ENCODE peak calls at places on chromosomes 7 and 10, in eight cellular contexts. L is uterus; A is activated gamma-delta T cell; U is stimulated activated CD8-positive, alpha-beta memory T cell treated with anti-CD3 and anti-CD28 coated beads, Interleukin-2, amount 100 ng/mL, for 48 hours; K is activated T-helper 1 cell treated with anti-CD3 and anti-CD28 coated beads, Interleukin-2, amount 50 U/mL, for 16 hours; B is psoas muscle; C is caudate nucleus; T is T-cell. Y is an unnamed sample.

GRCh38 chr7:157046681-157047080 is 36.2 kb upstream of the MNX1 start:
- DNase-seq in A (no peak), B (no peak), K (no peak), C (no peak), T (no peak), L (no peak), U (no peak), Y (no peak)

GRCh38 chr10:2660300-2660699 is 407.0 kb upstream of the PFKP start:
- DNase-seq in T (no peak), U (no peak), K (no peak), B (no peak), C (no peak), A (no peak), L (no peak), Y (no peak)

GRCh38 chr10:49323896-49324270 is 24.9 kb downstream of the C10orf71 start:
- DNase-seq in U (no peak), A (no peak), T (no peak), K (no peak), L (no peak), C (no peak), B (no peak), Y (no peak)

GRCh38 chr10:97123713-97124112 is 62.0 kb downstream of the SLIT1 start:
- DNase-seq in B (no peak), K (no peak), L (no peak), U (no peak), A (no peak), C (no peak), T (no peak), Y (no peak)

GRCh38 chr7:116511552-116512523 is 12.3 kb downstream of the CAV2 start:
- DNase-seq in C (no peak), K (no peak), U (no peak), T (no peak), A (no peak), B (no peak), L (peak; percentile 42), Y (no peak)

GRCh38 chr10:114233432-114233831 is 5.6 kb upstream of the VWA2 start:
- DNase-seq in U (no peak), T (no peak), A (no peak), K (no peak), C (no peak), L (no peak), B (no peak), Y (no peak)

GRCh38 chr10:125072824-125073223 is 87.5 kb downstream of the CTBP2 start:
- DNase-seq in K (no peak), T (no peak), A (no peak), B (peak; percentile 45), L (no peak), C (no peak), U (no peak), Y (no peak)

GRCh38 chr10:116160271-116160670 is 112.7 kb downstream of the GFRA1 start:
- DNase-seq in K (no peak), L (no peak), C (no peak), T (no peak), B (no peak), U (no peak), A (no peak), Y (no peak)

GRCh38 chr7:55150166-55150565 is 131.3 kb downstream of the EGFR start:
- DNase-seq in A (no peak), U (no peak), T (no peak), C (no peak), L (no peak), K (no peak), B (no peak), Y (no peak)

GRCh38 chr7:45174966-45175765 is 17.6 kb downstream of the RAMP3 start:
- DNase-seq in L (peak; percentile 5), A (no peak), B (peak; percentile 31), U (no peak), K (no peak), T (no peak), C (no peak), Y (no peak)

GRCh38 chr7:27163776-27164380 is 1.5 kb downstream of the HOXA9 start:
- DNase-seq in L (no peak), T (no peak), C (no peak), U (no peak), K (no peak), B (peak; percentile 46), A (no peak), Y (no peak)

GRCh38 chr10:100723769-100724530 is 21.4 kb upstream of the PAX2 start:
- DNase-seq in U (no peak), K (no peak), B (no peak), T (no peak), L (no peak), C (no peak), A (no peak), Y (no peak)

GRCh38 chr10:106360870-106361269 is 803.6 kb downstream of the SORCS1 start:
- DNase-seq in A (no peak), B (no peak), C (no peak), U (no peak), K (no peak), L (no peak), T (no peak), Y (no peak)

GRCh38 chr10:132430861-132431271 is 33.9 kb downstream of the PWWP2B start:
- DNase-seq in K (no peak), U (no peak), C (no peak), T (no peak), A (no peak), L (no peak), B (no peak), Y (no peak)

GRCh38 chr10:125141150-125141859 is 19.1 kb downstream of the CTBP2 start:
- DNase-seq in A (no peak), B (no peak), T (no peak), C (no peak), L (no peak), U (no peak), K (no peak), Y (no peak)

GRCh38 chr7:158680754-158681153 is 23.9 kb downstream of the NCAPG2 start:
- DNase-seq in C (no peak), U (no peak), A (no peak), B (no peak), L (no peak), T (no peak), K (no peak), Y (no peak)

GRCh38 chr10:80154978-80155695 is 22.6 kb downstream of the PLAC9 start:
- DNase-seq in A (no peak), L (peak; percentile 52), K (no peak), U (no peak), B (no peak), C (no peak), T (no peak), Y (no peak)

GRCh38 chr7:44081266-44081748 is 1.0 kb downstream of the POLM start:
- DNase-seq in A (no peak), K (no peak), T (peak; percentile 29), C (no peak), B (peak; percentile 37), L (no peak), U (no peak), Y (no peak)

GRCh38 chr7:99003419-99003818 is 125.1 kb downstream of the TRRAP start:
- DNase-seq in C (no peak), L (no peak), T (no peak), B (no peak), U (no peak), A (no peak), K (no peak), Y (no peak)

GRCh38 chr7:37311282-37311868 is 137.3 kb downstream of the ELMO1 start:
- DNase-seq in L (no peak), T (no peak), K (no peak), U (peak; percentile 13), A (no peak), B (peak; percentile 60), C (no peak), Y (no peak)

GRCh38 chr10:126133082-126133620 is 236.8 kb downstream of the FANK1 start:
- DNase-seq in K (no peak), B (no peak), L (no peak), U (no peak), T (no peak), A (no peak), C (no peak), Y (no peak)

GRCh38 chr7:156994417-156994816 is 16.0 kb downstream of the MNX1 start:
- DNase-seq in U (no peak), T (no peak), A (no peak), B (no peak), C (no peak), K (no peak), L (no peak), Y (no peak)

GRCh38 chr7:80831996-80832395 is 86.9 kb downstream of the SEMA3C start:
- DNase-seq in A (no peak), L (no peak), C (no peak), U (no peak), T (no peak), B (no peak), K (no peak), Y (no peak)

GRCh38 chr10:44888861-44889260 is 22.3 kb upstream of the TMEM72 start:
- DNase-seq in C (no peak), K (no peak), B (no peak), A (no peak), U (no peak), T (no peak), L (no peak), Y (no peak)

GRCh38 chr10:59954296-59954695 is 47.9 kb upstream of the CCDC6 start:
- DNase-seq in B (no peak), K (no peak), L (no peak), C (no peak), A (no peak), T (no peak), U (no peak), Y (no peak)

GRCh38 chr10:132701099-132701845 is 84.7 kb downstream of the NKX6-2 start:
- DNase-seq in A (no peak), U (no peak), B (peak; percentile 44), L (no peak), T (no peak), C (no peak), K (no peak), Y (no peak)

GRCh38 chr7:116236020-116236630 is 25.8 kb downstream of the TES start:
- DNase-seq in U (no peak), T (no peak), A (no peak), K (peak; percentile 7), C (no peak), B (no peak), L (peak; percentile 70), Y (no peak)

GRCh38 chr10:126518186-126519080 is 130.2 kb upstream of the ADAM12 start:
- DNase-seq in A (no peak), K (no peak), L (no peak), C (no peak), U (no peak), T (no peak), B (no peak), Y (no peak)

GRCh38 chr10:118873080-118873737 is 118.4 kb upstream of the CACUL1 start:
- DNase-seq in K (no peak), B (no peak), T (no peak), A (no peak), U (no peak), C (no peak), L (no peak), Y (no peak)